ENCODE peak calls at places on chromosomes 6 and 20, in nine cellular contexts. D is lower lobe of right lung, H is AG10803, J is tibial artery, M is sigmoid colon, K is suprapubic skin, Y is stomach, X is astrocyte of the spinal cord, G is HFF-Myc. T is an unnamed sample.

GRCh38 chr6:21371676-21372161 is 221.8 kb upstream of the SOX4 start:
- DNase-seq in D (no peak), H (peak), J (no peak), M (no peak), K (no peak), Y (no peak), X (peak), G (peak), T (peak)

GRCh38 chr20:50921055-50921454 is 10.2 kb downstream of the ADNP start:
- DNase-seq in D (no peak), H (peak), J (no peak), M (no peak), K (no peak), Y (no peak), X (no peak), G (no peak), T (no peak)

GRCh38 chr6:35808688-35809087 is 3.5 kb downstream of the LHFPL5 start:
- DNase-seq in D (no peak), H (no peak), J (no peak), M (no peak), K (no peak), Y (no peak), X (no peak), G (no peak), T (no peak)

GRCh38 chr6:17120019-17120418 is 18.2 kb downstream of the STMND1 start:
- DNase-seq in D (no peak), H (no peak), J (no peak), M (no peak), K (no peak), Y (no peak), X (no peak), G (no peak), T (no peak)

GRCh38 chr20:18314786-18315406 is 26.6 kb downstream of the ZNF133 start:
- DNase-seq in D (no peak), H (peak), J (no peak), M (peak), K (no peak), Y (no peak), X (peak), G (peak), T (peak)

GRCh38 chr20:32439132-32439829 is 81.2 kb downstream of the ASXL1 start:
- DNase-seq in D (no peak), H (peak), J (no peak), M (peak), K (no peak), Y (no peak), X (peak), G (no peak), T (peak)

GRCh38 chr20:41352666-41353065 is 12.0 kb downstream of the LPIN3 start:
- DNase-seq in D (no peak), H (no peak), J (no peak), M (no peak), K (no peak), Y (no peak), X (no peak), G (no peak), T (no peak)

GRCh38 chr6:105974981-105975380 is 111.2 kb upstream of the PRDM1 start:
- DNase-seq in D (no peak), H (peak), J (no peak), M (no peak), K (no peak), Y (no peak), X (no peak), G (no peak), T (no peak)

GRCh38 chr6:45433533-45434400 is 56.0 kb upstream of the SUPT3H start:
- DNase-seq in D (no peak), H (no peak), J (no peak), M (no peak), K (no peak), Y (no peak), X (no peak), G (no peak), T (no peak)

GRCh38 chr6:152180601-152181000 is 373.1 kb downstream of the ESR1 start:
- DNase-seq in D (no peak), H (no peak), J (no peak), M (no peak), K (no peak), Y (no peak), X (no peak), G (no peak), T (no peak)
- H3K4me3 ChIP-seq in D (no peak), H (no peak), J (no peak), M (no peak), K (no peak), Y (no peak), X (no peak), G (no peak), T (no peak)

DNA sequence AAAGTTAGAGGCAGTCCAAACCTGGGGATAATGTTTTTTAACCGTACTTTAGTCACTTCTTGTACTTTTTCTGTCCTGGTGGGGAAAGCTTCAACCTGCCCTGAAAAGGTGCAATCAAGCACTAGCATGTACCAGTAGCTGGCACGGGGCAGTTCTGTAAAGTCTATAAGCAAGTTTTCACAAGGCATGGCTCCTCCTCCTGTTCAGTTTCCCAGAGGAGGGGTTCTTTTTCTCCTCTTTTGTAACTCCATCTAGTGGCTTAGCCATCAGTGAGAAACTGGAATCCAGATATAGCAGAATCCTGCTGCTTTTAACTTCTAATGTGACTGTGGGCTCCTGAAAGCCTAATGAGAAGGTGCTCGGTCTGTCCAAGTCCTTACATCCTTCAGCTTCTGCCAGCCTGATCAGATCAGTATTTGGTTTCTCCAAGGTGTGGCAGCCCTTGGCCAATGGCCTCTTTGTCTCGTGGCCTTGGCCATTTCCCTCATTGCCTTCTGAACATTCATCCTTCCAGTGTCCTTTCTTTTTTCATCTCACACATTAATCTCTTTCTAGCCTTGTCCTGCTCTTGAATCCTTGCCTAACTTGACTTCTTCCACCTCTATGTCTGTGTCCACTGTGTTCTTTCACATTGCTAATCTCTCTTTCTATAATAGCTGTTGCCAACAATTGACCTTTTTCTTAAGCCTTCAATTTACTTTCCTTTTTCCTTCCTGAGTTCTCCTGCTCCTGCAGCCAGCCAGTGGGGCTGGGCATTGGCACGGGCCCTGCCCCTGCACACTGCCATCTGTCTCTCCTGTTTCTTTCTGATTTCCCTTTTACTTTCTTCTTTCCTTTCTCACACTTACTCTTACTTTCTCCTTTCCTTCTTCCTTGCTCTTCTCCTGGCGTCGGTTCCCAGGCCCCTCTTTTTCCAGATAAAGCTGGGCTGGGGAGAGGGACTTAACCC is 222.0 kb upstream of the SYNCRIP start:
- DNase-seq in D (no peak), H (peak), J (no peak), M (no peak), K (no peak), Y (peak), X (peak), G (no peak), T (no peak)
- TF ChIP-seq CTCF in D (no peak), H (peak), J (no peak), M (no peak), K (no peak), Y (no peak), X (peak), G (no peak), T (peak)

GRCh38 chr6:148289153-148289552 is 53.5 kb upstream of the SASH1 start:
- DNase-seq in D (no peak), H (no peak), J (no peak), M (no peak), K (no peak), Y (no peak), X (no peak), G (no peak), T (no peak)
- H3K4me3 ChIP-seq in D (no peak), H (no peak), J (no peak), M (no peak), K (no peak), Y (no peak), X (no peak), G (no peak), T (no peak)

GRCh38 chr20:35620818-35621559 is 5.4 kb downstream of the SPAG4 start:
- DNase-seq in D (no peak), H (no peak), J (no peak), M (peak), K (no peak), Y (no peak), X (no peak), G (no peak), T (no peak)

GRCh38 chr20:35619196-35620095 is 3.8 kb downstream of the SPAG4 start:
- DNase-seq in D (peak), H (peak), J (peak), M (peak), K (peak), Y (peak), X (peak), G (peak), T (peak)

GRCh38 chr20:35618032-35618371 is 2.4 kb downstream of the SPAG4 start:
- DNase-seq in D (no peak), H (no peak), J (no peak), M (no peak), K (no peak), Y (no peak), X (no peak), G (no peak), T (no peak)

GRCh38 chr20:35618372-35619131 is 2.9 kb downstream of the SPAG4 start:
- DNase-seq in D (peak), H (peak), J (peak), M (peak), K (no peak), Y (no peak), X (peak), G (no peak), T (no peak)

DNA sequence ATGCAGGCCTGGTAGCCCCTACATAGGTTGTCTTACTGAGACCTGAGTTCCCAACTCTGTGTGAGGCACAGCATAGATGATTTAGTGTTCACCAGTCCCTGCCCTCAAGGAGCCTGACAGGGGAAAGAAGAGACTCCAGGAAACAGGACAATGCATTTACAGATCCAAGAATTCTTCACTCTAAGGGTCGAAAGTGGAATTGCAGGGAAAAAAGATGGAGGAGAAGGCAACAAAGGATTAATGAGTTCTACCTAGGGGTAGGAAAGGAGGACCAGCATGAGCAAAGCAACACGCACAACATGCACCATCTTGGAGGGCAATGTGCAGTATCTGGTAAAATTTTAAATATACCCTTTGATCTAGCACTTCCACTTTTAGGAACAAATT is 5.9 kb downstream of the SPAG4 start:
- DNase-seq in D (no peak), H (no peak), J (no peak), M (no peak), K (no peak), Y (no peak), X (no peak), G (no peak), T (no peak)
- TF ChIP-seq CTCF in D (no peak), H (no peak), J (no peak), M (no peak), K (no peak), Y (no peak), X (peak), G (no peak), T (no peak)

GRCh38 chr6:133856911-133857310 is 32.0 kb upstream of the TCF21 start:
- DNase-seq in D (no peak), H (no peak), J (no peak), M (no peak), K (no peak), Y (no peak), X (no peak), G (no peak), T (no peak)

GRCh38 chr6:133855599-133855972 is 33.3 kb upstream of the TCF21 start:
- DNase-seq in D (no peak), H (no peak), J (no peak), M (no peak), K (no peak), Y (no peak), X (peak), G (no peak), T (no peak)

GRCh38 chr6:133857696-133858095 is 31.2 kb upstream of the TCF21 start:
- DNase-seq in D (no peak), H (no peak), J (no peak), M (no peak), K (no peak), Y (no peak), X (no peak), G (no peak), T (no peak)

GRCh38 chr6:133854633-133855598 is 34.0 kb upstream of the TCF21 start:
- DNase-seq in D (no peak), H (no peak), J (no peak), M (no peak), K (no peak), Y (no peak), X (no peak), G (no peak), T (no peak)

GRCh38 chr6:133855994-133856393 is 32.9 kb upstream of the TCF21 start:
- DNase-seq in D (no peak), H (no peak), J (no peak), M (no peak), K (no peak), Y (no peak), X (no peak), G (no peak), T (no peak)
- H3K4me3 ChIP-seq in D (no peak), H (no peak), J (no peak), M (no peak), K (no peak), Y (no peak), X (no peak), G (no peak), T (no peak)